ENCODE peak calls at places on chromosomes 2 and 18, in eight cellular contexts. R is upper lobe of left lung, B is tibial nerve, S is fibroblast of the aortic adventitia, G is GM06990, Y is small intestine, H is spleen, V is brain microvascular endothelial cell. U is an unnamed sample.

GRCh38 chr18:46481048-46481846 is 175.8 kb downstream of the LOXHD1 start:
- DNase-seq in S (peak), Y (peak), G (no peak), H (no peak), R (peak), B (peak), V (peak), U (peak)

GRCh38 chr2:136248242-136248641 is 130.3 kb upstream of the CXCR4 start:
- DNase-seq in H (no peak), B (peak), G (no peak), V (peak), S (peak), R (no peak), Y (no peak), U (no peak)

GRCh38 chr2:105950521-105951389 is 206.0 kb downstream of the NCK2 start:
- DNase-seq in R (no peak), V (peak), Y (no peak), B (no peak), H (no peak), S (no peak), G (no peak), U (no peak)

GRCh38 chr2:26562811-26563645 is 78.1 kb downstream of the CIB4 start:
- DNase-seq in V (no peak), H (peak), Y (peak), B (peak), S (peak), R (no peak), G (no peak), U (no peak)

GRCh38 chr2:142041996-142042395 is 88.8 kb downstream of the LRP1B start:
- DNase-seq in V (no peak), H (no peak), R (no peak), G (no peak), S (no peak), Y (no peak), B (no peak), U (no peak)

GRCh38 chr2:216802516-216803265 is 57.2 kb downstream of the TNP1 start:
- DNase-seq in R (no peak), S (no peak), B (no peak), G (no peak), V (no peak), Y (no peak), H (no peak), U (no peak)

GRCh38 chr2:206482633-206483032 is 39.3 kb downstream of the ADAM23 start:
- DNase-seq in H (no peak), G (no peak), V (no peak), Y (no peak), R (no peak), S (no peak), B (no peak), U (no peak)

GRCh38 chr2:55809875-55810620 is 113.5 kb downstream of the EFEMP1 start:
- DNase-seq in V (no peak), B (peak), Y (no peak), G (no peak), R (no peak), S (peak), H (no peak), U (no peak)

GRCh38 chr2:15673919-15674636 is 82.4 kb downstream of the DDX1 start:
- DNase-seq in R (peak), Y (peak), S (peak), B (no peak), V (peak), G (no peak), H (no peak), U (no peak)

GRCh38 chr2:95314964-95315611 is 17.9 kb downstream of the KCNIP3 start:
- DNase-seq in R (peak), Y (peak), B (no peak), V (peak), G (no peak), S (peak), H (peak), U (peak)

GRCh38 chr2:99762714-99763113 is 272.9 kb upstream of the REV1 start:
- DNase-seq in H (no peak), Y (no peak), R (no peak), G (no peak), V (no peak), S (no peak), B (no peak), U (no peak)

GRCh38 chr2:146874260-146874658 is 970.6 kb upstream of the ACVR2A start:
- DNase-seq in H (no peak), V (peak), R (peak), Y (no peak), S (peak), B (no peak), G (no peak), U (no peak)

GRCh38 chr2:128573531-128573930 is 254.9 kb upstream of the HS6ST1 start:
- DNase-seq in Y (no peak), H (no peak), B (no peak), V (no peak), G (no peak), R (peak), S (no peak), U (no peak)

GRCh38 chr2:237456200-237456731 is 30.8 kb upstream of the MLPH start:
- DNase-seq in G (no peak), Y (no peak), H (no peak), S (peak), B (no peak), V (peak), R (no peak), U (no peak)

GRCh38 chr2:62152000-62152399 is 43.9 kb upstream of the B3GNT2 start:
- DNase-seq in V (peak), B (no peak), R (no peak), Y (no peak), G (no peak), S (peak), H (no peak), U (no peak)

GRCh38 chr18:9475643-9476580 is 599 bp downstream of the RALBP1 start:
- DNase-seq in Y (peak), H (no peak), V (peak), G (no peak), B (peak), S (peak), R (peak), U (peak)

GRCh38 chr18:47149457-47150028 is 757 bp downstream of the HDHD2 start:
- DNase-seq in R (no peak), H (no peak), S (no peak), Y (peak), B (no peak), G (no peak), V (peak), U (no peak)

GRCh38 chr18:45958730-45959129 is 8.4 kb downstream of the EPG5 start:
- DNase-seq in B (no peak), V (peak), S (no peak), H (no peak), Y (no peak), R (no peak), G (no peak), U (no peak)

GRCh38 chr2:233456111-233456510 is 101.8 kb downstream of the DGKD start:
- DNase-seq in B (no peak), H (peak), R (no peak), Y (no peak), S (no peak), V (no peak), G (no peak), U (no peak)

GRCh38 chr18:57422313-57422872 is 12.8 kb upstream of the ONECUT2 start:
- DNase-seq in G (no peak), V (no peak), H (no peak), Y (peak), B (no peak), S (no peak), R (no peak), U (no peak)

GRCh38 chr2:8241317-8241716 is 440.5 kb upstream of the ID2 start:
- DNase-seq in B (no peak), R (no peak), Y (peak), S (no peak), V (no peak), H (no peak), G (no peak), U (no peak)

GRCh38 chr2:226477221-226478120 is 322.1 kb downstream of the IRS1 start:
- DNase-seq in S (peak), H (no peak), Y (no peak), R (no peak), V (no peak), G (no peak), B (peak), U (no peak)

GRCh38 chr2:84646514-84646913 is 130.2 kb downstream of the DNAH6 start:
- DNase-seq in V (no peak), Y (no peak), B (no peak), G (no peak), H (no peak), S (no peak), R (no peak), U (no peak)

GRCh38 chr2:17879137-17879912 is 858 bp downstream of the KCNS3 start:
- DNase-seq in S (peak), H (no peak), B (peak), R (peak), Y (peak), G (peak), V (peak), U (no peak)

GRCh38 chr2:109690822-109691541 is 76.8 kb downstream of the SOWAHC start:
- DNase-seq in H (no peak), S (peak), Y (peak), G (no peak), V (no peak), R (no peak), B (no peak), U (no peak)

GRCh38 chr2:212794471-212794870 is 255.9 kb upstream of the ERBB4 start:
- DNase-seq in H (no peak), Y (no peak), S (no peak), R (no peak), G (no peak), B (no peak), V (no peak), U (peak)

GRCh38 chr2:136238552-136239346 is 120.8 kb upstream of the CXCR4 start:
- DNase-seq in B (peak), H (no peak), V (peak), G (peak), R (no peak), Y (peak), S (peak), U (peak)

GRCh38 chr2:54947121-54947520 is 103.1 kb downstream of the RTN4 start:
- DNase-seq in H (no peak), V (no peak), R (no peak), B (no peak), S (no peak), Y (no peak), G (no peak), U (no peak)

GRCh38 chr2:23268467-23269263 is 116.3 kb upstream of the KLHL29 start:
- DNase-seq in Y (no peak), V (no peak), R (no peak), H (no peak), B (no peak), G (no peak), S (no peak), U (no peak)

GRCh38 chr2:138652378-138652777 is 127.8 kb downstream of the NXPH2 start:
- DNase-seq in H (no peak), V (peak), G (no peak), R (no peak), Y (no peak), S (peak), B (no peak), U (no peak)

GRCh38 chr2:153476491-153477095 is 2.0 kb downstream of the RPRM start:
- DNase-seq in R (no peak), H (no peak), B (no peak), G (no peak), S (no peak), Y (no peak), V (no peak), U (no peak)

GRCh38 chr2:126660068-126660467 is 4.1 kb downstream of the GYPC start:
- DNase-seq in Y (no peak), R (no peak), B (no peak), V (no peak), H (peak), G (no peak), S (no peak), U (no peak)

GRCh38 chr2:63047534-63048281 is 2.9 kb upstream of the OTX1 start:
- DNase-seq in H (peak), R (no peak), Y (no peak), S (no peak), G (peak), V (no peak), B (no peak), U (no peak)

GRCh38 chr18:70075906-70076305 is 128.2 kb upstream of the CD226 start:
- DNase-seq in V (no peak), H (no peak), B (no peak), R (no peak), G (no peak), S (no peak), Y (no peak), U (no peak)

GRCh38 chr2:86293612-86294011 is 43.8 kb downstream of the REEP1 start:
- DNase-seq in B (no peak), H (no peak), G (no peak), R (no peak), S (no peak), Y (no peak), V (no peak), U (no peak)

GRCh38 chr2:219119422-219120043 is 41.1 kb downstream of the NHEJ1 start:
- DNase-seq in B (peak), Y (peak), V (peak), G (no peak), H (peak), S (peak), R (peak), U (peak)

GRCh38 chr2:45439788-45440773 is 171.0 kb downstream of the SRBD1 start:
- DNase-seq in V (no peak), G (peak), R (no peak), S (peak), Y (no peak), H (no peak), B (no peak), U (peak)

GRCh38 chr18:65610939-65611338 is 139.9 kb upstream of the CDH7 start:
- DNase-seq in G (no peak), B (no peak), Y (no peak), R (no peak), V (no peak), S (no peak), H (no peak), U (no peak)

GRCh38 chr2:112187805-112188596 is 49.8 kb downstream of the FBLN7 start:
- DNase-seq in R (no peak), V (no peak), S (no peak), G (no peak), B (no peak), Y (peak), H (no peak), U (peak)

GRCh38 chr2:225037374-225038075 is 4.7 kb downstream of the DOCK10 start:
- DNase-seq in V (no peak), H (no peak), Y (no peak), R (no peak), G (no peak), S (peak), B (no peak), U (peak)
- H3K4me3 ChIP-seq in V (no peak), H (no peak), Y (no peak), R (no peak), G (peak), S (no peak), B (no peak), U (peak)

DNA sequence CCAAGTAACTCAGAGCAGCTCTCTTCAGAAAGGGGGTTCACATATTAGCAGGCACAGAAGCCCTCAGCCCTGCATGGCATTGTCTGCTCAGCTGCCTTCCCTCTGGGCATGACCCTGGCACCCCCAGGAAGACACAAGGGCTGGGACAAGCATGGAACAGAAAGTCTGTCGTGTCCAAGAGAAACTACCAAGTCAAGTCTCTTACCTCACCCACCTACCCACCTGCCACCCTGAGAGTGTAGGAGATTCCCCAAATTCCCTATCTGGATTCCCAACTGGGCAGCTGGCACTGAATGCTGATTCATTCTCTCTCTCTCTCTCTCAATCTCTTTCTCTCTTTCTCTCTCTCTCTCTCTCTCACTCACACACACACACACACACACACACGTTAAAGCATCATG is 21.6 kb downstream of the SMAD7 start:
- DNase-seq in R (no peak), Y (no peak), G (no peak), V (no peak), B (no peak), H (no peak), S (no peak), U (no peak)
- H3K4me3 ChIP-seq in R (no peak), Y (peak), G (peak), V (no peak), B (no peak), H (no peak), S (peak), U (peak)

GRCh38 chr18:25248755-25249154 is 103.2 kb downstream of the ZNF521 start:
- DNase-seq in V (no peak), R (no peak), G (no peak), H (no peak), S (no peak), Y (no peak), B (no peak), U (no peak)

GRCh38 chr18:25251127-25251526 is 100.8 kb downstream of the ZNF521 start:
- DNase-seq in B (no peak), R (no peak), Y (no peak), H (no peak), S (peak), V (no peak), G (no peak), U (no peak)

GRCh38 chr18:25253136-25253535 is 98.8 kb downstream of the ZNF521 start:
- DNase-seq in H (no peak), V (no peak), Y (no peak), B (no peak), G (no peak), S (no peak), R (no peak), U (no peak)

GRCh38 chr18:25247725-25248124 is 104.2 kb downstream of the ZNF521 start:
- DNase-seq in G (no peak), S (peak), H (no peak), B (no peak), R (no peak), Y (no peak), V (peak), U (no peak)

DNA sequence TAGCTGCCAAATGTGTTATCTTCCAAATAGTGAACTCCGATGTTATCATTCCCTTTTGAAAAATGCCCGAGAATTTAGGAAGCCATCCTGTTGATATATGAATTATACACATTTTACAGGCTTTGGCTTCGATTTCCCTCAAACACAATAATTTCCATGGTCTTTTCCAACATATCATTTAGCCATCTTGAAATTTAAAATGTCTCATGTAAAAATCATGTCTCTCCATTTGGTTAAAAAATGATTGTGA is 101.4 kb downstream of the ZNF521 start:
- DNase-seq in V (no peak), Y (no peak), H (no peak), G (no peak), R (no peak), S (no peak), B (no peak), U (no peak)
- H3K4me3 ChIP-seq in V (no peak), Y (no peak), H (no peak), G (no peak), R (no peak), S (no peak), B (no peak), U (no peak)

GRCh38 chr2:104854507-104855173 is 725 bp downstream of the POU3F3 start:
- DNase-seq in V (no peak), B (no peak), R (no peak), G (no peak), Y (peak), S (no peak), H (no peak), U (no peak)
- H3K4me3 ChIP-seq in V (no peak), B (no peak), R (no peak), G (no peak), Y (peak), S (no peak), H (peak), U (no peak)

DNA sequence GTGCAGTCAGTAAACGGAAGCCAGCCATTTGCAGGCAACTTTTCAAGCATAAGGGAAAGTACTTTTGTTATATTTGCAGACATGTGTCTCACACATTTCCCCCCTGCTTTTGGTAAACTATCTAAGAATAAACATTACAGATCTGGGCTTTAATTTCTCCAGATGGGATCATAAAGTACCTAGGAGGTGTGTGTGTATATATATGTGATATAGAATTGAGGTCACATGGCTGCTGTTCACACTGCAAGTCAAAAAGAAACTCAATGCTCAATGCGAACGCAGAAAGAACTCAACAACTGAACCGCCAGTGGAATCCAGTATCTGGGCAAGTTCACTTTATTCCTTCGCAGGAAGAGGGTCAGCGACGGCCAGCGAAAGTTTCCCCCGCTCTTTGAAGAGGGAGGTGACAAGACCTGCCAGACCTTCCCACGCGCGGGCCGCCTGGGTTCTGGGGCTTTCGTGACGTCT is 17.7 kb downstream of the POU3F3 start:
- DNase-seq in V (no peak), R (no peak), G (no peak), H (no peak), S (no peak), Y (no peak), B (no peak), U (no peak)
- H3K4me3 ChIP-seq in V (no peak), R (no peak), G (no peak), H (no peak), S (no peak), Y (no peak), B (no peak), U (no peak)

DNA sequence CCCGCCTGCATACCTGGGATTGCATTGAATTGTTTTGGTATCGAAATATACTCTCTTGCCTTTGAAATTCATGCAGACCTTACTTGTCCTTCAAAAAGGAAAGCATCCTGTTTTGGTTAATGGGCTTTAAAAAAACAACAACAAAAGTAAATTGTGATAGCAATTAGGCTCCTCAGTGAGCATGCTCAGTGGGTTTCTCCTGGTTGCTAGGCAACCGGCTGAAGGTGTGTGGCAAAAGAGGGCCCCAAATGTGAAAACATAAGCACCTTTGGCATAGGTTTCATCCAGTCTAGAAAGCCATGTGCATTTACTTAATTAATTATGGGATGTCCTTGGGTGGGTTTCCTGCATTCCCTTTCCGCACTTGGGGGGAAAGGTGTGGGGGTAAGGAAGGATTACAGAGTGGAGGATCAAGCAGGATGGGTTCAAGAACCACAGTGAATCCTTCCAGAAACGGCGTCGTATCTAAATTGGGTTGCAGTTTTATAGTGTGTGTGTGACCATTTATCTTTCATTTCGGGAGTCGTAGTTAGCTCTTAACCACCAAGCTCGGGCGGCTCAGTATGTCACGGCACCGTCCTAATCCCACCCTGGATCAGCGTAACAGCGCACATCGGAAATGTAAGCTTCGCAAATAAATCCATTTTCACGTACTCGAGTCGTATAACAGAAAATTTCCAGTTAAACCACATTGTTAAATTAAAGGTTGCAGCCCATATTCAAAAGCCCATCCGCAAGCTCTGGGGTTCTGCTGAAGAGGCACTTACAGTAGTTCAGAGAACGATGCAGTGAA is 274.9 kb upstream of the TCF4 start:
- DNase-seq in G (no peak), R (no peak), H (no peak), B (no peak), S (no peak), V (no peak), Y (no peak), U (no peak)
- H3K4me3 ChIP-seq in G (no peak), R (no peak), H (no peak), B (no peak), S (no peak), V (no peak), Y (no peak), U (no peak)

U was measured in GM12865.